ENCODE peak calls at places on chromosomes 13 and 19, in six cellular contexts. One of them, this sample, is unnamed.

GRCh38 chr19:10543420-10544241 is at the start of gene ATG4D:
- DNase-seq in activated T-cell treated with anti-CD3 and anti-CD28 coated beads, Interleukin-2, amount 50 U/mL, for 48 hours: peak
- DNase-seq in nucleus accumbens: no peak
- DNase-seq in hypothalamus: peak
- DNase-seq in adrenal gland: peak
- DNase-seq in H9: peak
- DNase-seq in this sample: peak

GRCh38 chr13:95153647-95154405 is 147.4 kb downstream of the ABCC4 start:
- DNase-seq in activated T-cell treated with anti-CD3 and anti-CD28 coated beads, Interleukin-2, amount 50 U/mL, for 48 hours: no peak
- DNase-seq in nucleus accumbens: no peak
- DNase-seq in hypothalamus: no peak
- DNase-seq in adrenal gland: no peak
- DNase-seq in H9: no peak
- DNase-seq in this sample: no peak

GRCh38 chr19:44707794-44708193 is 8.8 kb downstream of the CEACAM16 start:
- DNase-seq in activated T-cell treated with anti-CD3 and anti-CD28 coated beads, Interleukin-2, amount 50 U/mL, for 48 hours: no peak
- DNase-seq in nucleus accumbens: no peak
- DNase-seq in hypothalamus: no peak
- DNase-seq in adrenal gland: no peak
- DNase-seq in H9: no peak
- DNase-seq in this sample: no peak

GRCh38 chr19:2560369-2560768 is 84.4 kb downstream of the GADD45B start:
- DNase-seq in activated T-cell treated with anti-CD3 and anti-CD28 coated beads, Interleukin-2, amount 50 U/mL, for 48 hours: no peak
- DNase-seq in nucleus accumbens: no peak
- DNase-seq in hypothalamus: no peak
- DNase-seq in adrenal gland: peak
- DNase-seq in H9: no peak
- DNase-seq in this sample: no peak

GRCh38 chr13:99316657-99317244 is 9.6 kb upstream of the GPR183 start:
- DNase-seq in activated T-cell treated with anti-CD3 and anti-CD28 coated beads, Interleukin-2, amount 50 U/mL, for 48 hours: no peak
- DNase-seq in nucleus accumbens: no peak
- DNase-seq in hypothalamus: no peak
- DNase-seq in adrenal gland: no peak
- DNase-seq in H9: no peak
- DNase-seq in this sample: no peak

GRCh38 chr13:40453666-40454030 is 212.8 kb downstream of the FOXO1 start:
- DNase-seq in activated T-cell treated with anti-CD3 and anti-CD28 coated beads, Interleukin-2, amount 50 U/mL, for 48 hours: no peak
- DNase-seq in nucleus accumbens: no peak
- DNase-seq in hypothalamus: no peak
- DNase-seq in adrenal gland: no peak
- DNase-seq in H9: no peak
- DNase-seq in this sample: no peak

GRCh38 chr13:72221276-72221962 is 354.4 kb upstream of the DACH1 start:
- DNase-seq in activated T-cell treated with anti-CD3 and anti-CD28 coated beads, Interleukin-2, amount 50 U/mL, for 48 hours: peak
- DNase-seq in nucleus accumbens: no peak
- DNase-seq in hypothalamus: no peak
- DNase-seq in adrenal gland: peak
- DNase-seq in H9: peak
- DNase-seq in this sample: peak

GRCh38 chr19:40411125-40411842 is 1.9 kb downstream of the PRX start:
- DNase-seq in activated T-cell treated with anti-CD3 and anti-CD28 coated beads, Interleukin-2, amount 50 U/mL, for 48 hours: no peak
- DNase-seq in nucleus accumbens: no peak
- DNase-seq in hypothalamus: no peak
- DNase-seq in adrenal gland: peak
- DNase-seq in H9: no peak
- DNase-seq in this sample: no peak

GRCh38 chr19:18417250-18418033 is 1.8 kb upstream of the SSBP4 start:
- DNase-seq in activated T-cell treated with anti-CD3 and anti-CD28 coated beads, Interleukin-2, amount 50 U/mL, for 48 hours: no peak
- DNase-seq in nucleus accumbens: no peak
- DNase-seq in hypothalamus: peak
- DNase-seq in adrenal gland: peak
- DNase-seq in H9: peak
- DNase-seq in this sample: peak

GRCh38 chr19:40163541-40164129 is 27.6 kb upstream of the MAP3K10 start:
- DNase-seq in activated T-cell treated with anti-CD3 and anti-CD28 coated beads, Interleukin-2, amount 50 U/mL, for 48 hours: no peak
- DNase-seq in nucleus accumbens: no peak
- DNase-seq in hypothalamus: no peak
- DNase-seq in adrenal gland: no peak
- DNase-seq in H9: no peak
- DNase-seq in this sample: no peak

GRCh38 chr13:24192811-24193162 is 32.3 kb downstream of the SPATA13 start:
- DNase-seq in activated T-cell treated with anti-CD3 and anti-CD28 coated beads, Interleukin-2, amount 50 U/mL, for 48 hours: no peak
- DNase-seq in nucleus accumbens: no peak
- DNase-seq in hypothalamus: no peak
- DNase-seq in adrenal gland: no peak
- DNase-seq in H9: no peak
- DNase-seq in this sample: no peak

This sample was measured in Calu3.